ENCODE peak calls at places on chromosomes 1 and 21, in seven cellular contexts. I is epithelial cell of esophagus, O is pancreas, Z is brain microvascular endothelial cell, E is astrocyte of the cerebellum, H is left ventricle myocardium inferior, L is body of pancreas. M is an unnamed sample.

GRCh38 chr1:110412576-110412975 is 5.1 kb upstream of the LAMTOR5 start:
- DNase-seq in I (peak; percentile 82), O (no peak), Z (peak; percentile 55), E (peak; percentile 18), H (peak; percentile 52), L (peak; percentile 65), M (no peak)

GRCh38 chr1:87174726-87175237 is 153.9 kb upstream of the LMO4 start:
- DNase-seq in I (peak; percentile 45), O (no peak), Z (no peak), E (no peak), H (no peak), L (no peak), M (no peak)

GRCh38 chr21:46113497-46114176 is 15.7 kb downstream of the COL6A2 start:
- DNase-seq in I (no peak), O (no peak), Z (no peak), E (no peak), H (no peak), L (peak; percentile 7), M (no peak)

GRCh38 chr1:204493145-204493881 is 1.3 kb downstream of the PIK3C2B start:
- DNase-seq in I (peak; percentile 80), O (peak; percentile 73), Z (no peak), E (no peak), H (peak; percentile 74), L (peak; percentile 85), M (no peak)

GRCh38 chr1:19596065-19596718 is 47.9 kb upstream of the NBL1 start:
- DNase-seq in I (no peak), O (no peak), Z (no peak), E (no peak), H (no peak), L (no peak), M (no peak)

GRCh38 chr1:232543194-232543593 is 86.7 kb downstream of the SIPA1L2 start:
- DNase-seq in I (no peak), O (no peak), Z (no peak), E (no peak), H (no peak), L (no peak), M (no peak)

GRCh38 chr1:10694633-10695627 is 101.5 kb downstream of the CASZ1 start:
- DNase-seq in I (peak; percentile 88), O (peak; percentile 95), Z (peak; percentile 35), E (no peak), H (peak; percentile 92), L (peak; percentile 91), M (peak; percentile 23)

GRCh38 chr1:217911908-217912307 is 280.8 kb downstream of the SPATA17 start:
- DNase-seq in I (no peak), O (no peak), Z (no peak), E (no peak), H (no peak), L (no peak), M (no peak)

GRCh38 chr1:194268839-194269238 is 1082.4 kb upstream of the B3GALT2 start:
- DNase-seq in I (peak; percentile 48), O (no peak), Z (no peak), E (no peak), H (no peak), L (no peak), M (peak; percentile 4)

GRCh38 chr21:41164981-41165650 is 2.8 kb upstream of the BACE2 start:
- DNase-seq in I (peak; percentile 95), O (no peak), Z (no peak), E (no peak), H (no peak), L (peak; percentile 89), M (no peak)

GRCh38 chr1:202319381-202320080 is 22.2 kb downstream of the UBE2T start:
- DNase-seq in I (peak; percentile 17), O (no peak), Z (no peak), E (no peak), H (no peak), L (no peak), M (no peak)

GRCh38 chr1:161439280-161440232 is 65.7 kb upstream of the FCGR2A start:
- DNase-seq in I (peak; percentile 25), O (peak; percentile 81), Z (peak; percentile 29), E (no peak), H (no peak), L (peak; percentile 27), M (no peak)

GRCh38 chr1:228050571-228051181 is 31.8 kb upstream of the ARF1 start:
- DNase-seq in I (no peak), O (peak; percentile 31), Z (no peak), E (no peak), H (no peak), L (no peak), M (no peak)
- H3K4me3 ChIP-seq in I (no peak overlapping the region), O (no peak overlapping the region), Z (no peak overlapping the region), E (no peak overlapping the region), H (no peak overlapping the region), L (no peak overlapping the region), M (no peak overlapping the region)

DNA sequence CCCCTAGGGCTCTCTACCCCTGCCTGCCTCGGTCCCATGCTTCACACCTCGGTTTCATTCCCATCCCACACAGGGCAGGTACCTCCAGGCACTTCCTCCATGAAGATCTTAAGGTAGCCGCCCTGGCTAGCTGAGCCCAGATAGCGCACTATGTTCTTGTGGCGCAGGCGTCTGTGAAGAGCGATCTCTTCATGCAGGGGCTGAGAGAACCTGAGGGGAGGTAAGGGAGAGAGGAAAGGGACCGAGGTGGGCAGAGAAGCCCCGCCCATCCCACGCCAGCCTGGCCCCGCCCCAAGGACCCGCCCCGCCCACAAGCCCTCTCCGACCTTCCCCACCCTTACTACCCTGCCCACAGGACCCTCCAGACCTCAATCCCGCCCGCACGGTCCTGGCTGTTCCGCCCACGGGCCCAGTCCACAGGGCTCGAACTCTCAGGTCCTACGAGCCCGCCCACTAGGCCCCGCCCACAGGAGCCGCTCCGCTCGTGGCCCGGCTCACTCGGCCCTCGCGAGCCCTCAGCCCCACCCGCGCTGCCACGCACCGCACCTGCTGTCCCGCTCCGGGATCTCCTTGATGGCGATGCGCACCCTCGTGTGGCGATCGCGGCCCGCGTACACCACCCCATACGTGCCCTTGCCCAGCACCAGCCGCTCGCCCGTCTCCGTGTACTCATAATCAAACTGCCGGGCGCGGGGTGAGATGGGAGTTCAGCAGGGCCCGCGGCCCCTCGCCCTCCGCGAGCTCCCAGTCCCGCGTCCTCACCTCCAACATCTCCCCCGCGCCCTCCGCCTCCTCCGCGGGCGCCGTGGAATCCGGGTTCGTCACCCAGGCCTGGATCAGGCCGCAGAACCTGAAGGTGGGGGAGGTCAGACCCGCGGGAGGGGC is 6.4 kb downstream of the MAP3K6 start:
- DNase-seq in I (no peak), O (peak; percentile 82), Z (no peak), E (no peak), H (no peak), L (no peak), M (no peak)
- H3K4me3 ChIP-seq in I (no peak overlapping the region), O (no peak overlapping the region), Z (peak overlapping the region; percentile 15), E (peak overlapping the region; percentile 15), H (peak overlapping the region; percentile 59), L (no peak overlapping the region), M (no peak overlapping the region)

GRCh38 chr1:54153548-54154439 is 994 bp upstream of the CDCP2 start:
- DNase-seq in I (peak; percentile 81), O (no peak), Z (peak; percentile 55), E (peak; percentile 40), H (peak; percentile 47), L (peak; percentile 81), M (no peak)
- H3K4me3 ChIP-seq in I (no peak overlapping the region), O (no peak overlapping the region), Z (no peak overlapping the region), E (no peak overlapping the region), H (no peak overlapping the region), L (no peak overlapping the region), M (no peak overlapping the region)

GRCh38 chr1:1213919-1214599 is at the start of gene TNFRSF4:
- DNase-seq in I (no peak), O (peak; percentile 74), Z (no peak), E (no peak), H (peak; percentile 12), L (no peak), M (no peak)
- H3K4me3 ChIP-seq in I (no peak within 1 kb of the TSS), O (no peak within 1 kb of the TSS), Z (no peak within 1 kb of the TSS), E (no peak within 1 kb of the TSS), H (peak within 1 kb of the TSS; percentile 61), L (no peak within 1 kb of the TSS), M (no peak within 1 kb of the TSS)

DNA sequence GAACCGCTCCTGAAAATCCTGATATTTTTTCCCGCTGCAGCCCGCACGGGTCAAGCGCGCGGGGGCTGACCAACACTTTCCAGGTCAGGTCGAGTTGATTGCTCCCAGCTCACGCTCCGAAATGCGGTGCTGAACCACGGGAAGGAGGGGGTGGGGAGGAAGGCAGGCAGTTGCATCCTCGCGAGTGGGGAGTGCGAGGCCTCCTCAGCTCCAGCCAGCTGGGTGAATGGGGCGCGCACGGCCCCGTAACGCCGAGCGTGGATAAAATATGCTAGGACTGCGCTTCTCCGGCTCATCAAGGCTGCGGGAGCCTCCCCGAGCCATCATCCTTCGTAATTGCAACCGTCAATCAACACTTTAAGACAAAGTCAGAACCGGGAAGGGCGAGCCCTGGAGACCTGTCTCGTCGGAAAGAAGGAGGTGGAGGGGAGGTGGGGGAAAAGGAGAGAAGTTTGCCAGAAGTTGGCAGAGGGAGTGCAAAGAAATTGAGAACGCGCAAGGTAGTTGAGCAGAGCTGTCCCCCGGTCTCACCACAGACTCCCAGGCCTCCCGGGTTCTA is 8.0 kb downstream of the NR5A2 start:
- DNase-seq in I (no peak), O (peak; percentile 58), Z (no peak), E (no peak), H (no peak), L (peak; percentile 25), M (no peak)
- H3K4me3 ChIP-seq in I (no peak overlapping the region), O (peak overlapping the region; percentile 28), Z (no peak overlapping the region), E (peak overlapping the region; percentile 26), H (peak overlapping the region; percentile 40), L (no peak overlapping the region), M (no peak overlapping the region)

GRCh38 chr1:8202182-8202905 is 115.6 kb upstream of the SLC45A1 start:
- DNase-seq in I (peak; percentile 88), O (no peak), Z (peak; percentile 91), E (no peak), H (peak; percentile 56), L (peak; percentile 84), M (peak; percentile 45)
- H3K4me3 ChIP-seq in I (peak overlapping the region; percentile 21), O (no peak overlapping the region), Z (peak overlapping the region; percentile 12), E (no peak overlapping the region), H (peak overlapping the region; percentile 51), L (no peak overlapping the region), M (no peak overlapping the region)

GRCh38 chr1:225738763-225739162 is 38.9 kb upstream of the SRP9 start:
- DNase-seq in I (no peak), O (no peak), Z (no peak), E (no peak), H (no peak), L (no peak), M (no peak)

GRCh38 chr1:225735252-225736149 is 42.1 kb upstream of the SRP9 start:
- DNase-seq in I (peak; percentile 99), O (no peak), Z (peak; percentile 95), E (peak; percentile 83), H (peak; percentile 68), L (peak; percentile 69), M (peak; percentile 89)

GRCh38 chr1:225737179-225737578 is 40.4 kb upstream of the SRP9 start:
- DNase-seq in I (peak; percentile 29), O (no peak), Z (no peak), E (no peak), H (no peak), L (no peak), M (no peak)

GRCh38 chr1:225737866-225738265 is 39.8 kb upstream of the SRP9 start:
- DNase-seq in I (no peak), O (no peak), Z (no peak), E (no peak), H (no peak), L (no peak), M (no peak)

GRCh38 chr1:225736651-225737097 is 41.0 kb upstream of the SRP9 start:
- DNase-seq in I (peak; percentile 23), O (no peak), Z (no peak), E (no peak), H (no peak), L (no peak), M (no peak)
- H3K4me3 ChIP-seq in I (no peak overlapping the region), O (no peak overlapping the region), Z (no peak overlapping the region), E (no peak overlapping the region), H (no peak overlapping the region), L (no peak overlapping the region), M (no peak overlapping the region)

M was measured in BJ.